ENCODE peak calls at places on chromosome 11, in four cellular contexts. B is CD4-positive, CD25-positive, alpha-beta regulatory T cell; O is effector memory CD4-positive, alpha-beta T cell; L is left colon. W is an unnamed sample.

GRCh38 chr11:41382927-41383326 is 76.5 kb downstream of the LRRC4C start:
- DNase-seq in B (no peak), O (no peak), L (no peak), W (no peak)

GRCh38 chr11:65493367-65494176 is 5.3 kb upstream of the MALAT1 start:
- DNase-seq in B (no peak), O (no peak), L (peak; percentile 81), W (no peak)

GRCh38 chr11:72805214-72805613 is 9.0 kb upstream of the ATG16L2 start:
- DNase-seq in B (no peak), O (no peak), L (no peak), W (no peak)

GRCh38 chr11:45543808-45544422 is 121.5 kb downstream of the CHST1 start:
- DNase-seq in B (no peak), O (no peak), L (no peak), W (no peak)

GRCh38 chr11:116808262-116809175 is 14.6 kb downstream of the APOA4 start:
- DNase-seq in B (no peak), O (no peak), L (no peak), W (no peak)

GRCh38 chr11:69599502-69599901 is 41.5 kb upstream of the CCND1 start:
- DNase-seq in B (no peak), O (no peak), L (no peak), W (no peak)

GRCh38 chr11:66616379-66617147 is at the start of gene RBM14:
- DNase-seq in B (peak; percentile 99), O (peak; percentile 97), L (peak; percentile 100), W (peak; percentile 99)

GRCh38 chr11:118928870-118929495 is 3.3 kb upstream of the BCL9L start:
- DNase-seq in B (no peak), O (no peak), L (peak; percentile 53), W (peak; percentile 71)

GRCh38 chr11:78562398-78562797 is 12.3 kb downstream of the NARS2 start:
- DNase-seq in B (no peak), O (no peak), L (no peak), W (no peak)

GRCh38 chr11:85663080-85663729 is 1.7 kb downstream of the CREBZF start:
- DNase-seq in B (no peak), O (no peak), L (no peak), W (no peak)

GRCh38 chr11:87037450-87038234 is at the start of gene TMEM135:
- DNase-seq in B (peak; percentile 81), O (peak; percentile 77), L (peak; percentile 95), W (peak; percentile 95)

GRCh38 chr11:10807629-10808552 is 835 bp downstream of the EIF4G2 start:
- DNase-seq in B (peak; percentile 40), O (peak; percentile 9), L (peak; percentile 69), W (peak; percentile 29)

GRCh38 chr11:1598816-1599215 is 722 bp upstream of the KRTAP5-2 start:
- DNase-seq in B (no peak), O (no peak), L (no peak), W (no peak)

GRCh38 chr11:119347940-119348339 is 1.4 kb upstream of the MFRP start:
- DNase-seq in B (no peak), O (no peak), L (no peak), W (no peak)

GRCh38 chr11:128956401-128957203 is 13.9 kb upstream of the TP53AIP1 start:
- DNase-seq in B (no peak), O (no peak), L (no peak), W (peak; percentile 50)

GRCh38 chr11:22787565-22788162 is 41.9 kb downstream of the SVIP start:
- DNase-seq in B (no peak), O (no peak), L (no peak), W (peak; percentile 43)

W was measured in KG1.